ENCODE peak calls at places on chromosomes 5 and 9, in ten cellular contexts. K is coronary artery, X is foreskin fibroblast, F is heart right ventricle, B is sigmoid colon, Q is stomach, Z is left ventricle myocardium inferior, R is epithelial cell of esophagus, M is PC-3, P is tibial artery. E is an unnamed sample.

GRCh38 chr5:34849253-34849652 is 10.3 kb downstream of the TTC23L start:
- DNase-seq in M (peak), R (no peak), Q (no peak), K (no peak), Z (no peak), F (no peak), P (no peak), X (no peak), B (no peak), E (peak)

GRCh38 chr9:111038336-111039202 is at the start of gene LPAR1:
- DNase-seq in K (peak), Z (peak), Q (peak), R (peak), P (peak), M (peak), F (peak), B (peak), X (peak), E (peak)

GRCh38 chr5:140785905-140786686 is at the start of gene PCDHA1:
- DNase-seq in B (no peak), R (no peak), X (no peak), K (no peak), F (no peak), P (no peak), Z (no peak), M (no peak), Q (no peak), E (peak)

GRCh38 chr9:101226161-101226560 is 158.6 kb downstream of the BAAT start:
- DNase-seq in F (no peak), R (no peak), M (no peak), P (no peak), Z (no peak), K (no peak), X (no peak), B (no peak), Q (no peak), E (no peak)

GRCh38 chr5:33166522-33166921 is 274.2 kb upstream of the TARS1 start:
- DNase-seq in X (no peak), F (no peak), B (no peak), Q (no peak), M (no peak), Z (no peak), K (no peak), R (no peak), P (no peak), E (no peak)

GRCh38 chr5:68053202-68053601 is 162.4 kb upstream of the PIK3R1 start:
- DNase-seq in B (no peak), R (peak), Q (no peak), K (no peak), Z (no peak), F (no peak), P (no peak), M (no peak), X (peak), E (peak)

GRCh38 chr5:103402861-103403260 is 144.3 kb downstream of the MACIR start:
- DNase-seq in B (no peak), P (no peak), X (no peak), K (no peak), R (no peak), Q (no peak), F (no peak), M (peak), Z (no peak), E (no peak)

GRCh38 chr9:127788337-127789011 is 2.6 kb downstream of the CDK9 start:
- DNase-seq in F (no peak), X (no peak), Z (no peak), K (no peak), Q (no peak), R (peak), P (no peak), M (no peak), B (no peak), E (no peak)

GRCh38 chr5:112109331-112109993 is 309.6 kb downstream of the EPB41L4A start:
- DNase-seq in R (peak), P (no peak), M (peak), B (peak), Q (peak), X (peak), Z (no peak), F (no peak), K (no peak), E (peak)

GRCh38 chr9:87595605-87596004 is 97.9 kb downstream of the DAPK1 start:
- DNase-seq in F (no peak), R (no peak), Q (peak), K (no peak), X (no peak), M (no peak), B (peak), P (no peak), Z (no peak), E (no peak)

GRCh38 chr5:111394580-111394979 is 117.8 kb downstream of the STARD4 start:
- DNase-seq in F (no peak), Q (no peak), M (peak), P (no peak), X (peak), B (no peak), K (no peak), R (peak), Z (no peak), E (peak)

GRCh38 chr9:5857928-5858327 is 25.0 kb upstream of the ERMP1 start:
- DNase-seq in X (no peak), F (no peak), Q (no peak), Z (no peak), P (no peak), R (no peak), B (no peak), K (no peak), M (no peak), E (no peak)

GRCh38 chr5:177592010-177592834 is at the start of gene TMED9:
- DNase-seq in K (peak), F (peak), Z (peak), X (peak), Q (peak), M (peak), B (peak), R (peak), P (peak), E (peak)

GRCh38 chr9:14258840-14259239 is 55.1 kb downstream of the NFIB start:
- DNase-seq in K (no peak), P (no peak), R (peak), M (peak), F (no peak), Z (no peak), B (no peak), Q (no peak), X (peak), E (peak)

GRCh38 chr9:2291980-2292704 is 277.0 kb downstream of the SMARCA2 start:
- DNase-seq in P (no peak), K (no peak), F (no peak), R (peak), Q (no peak), M (peak), Z (no peak), X (peak), B (no peak), E (peak)

GRCh38 chr5:54835642-54836041 is 149.8 kb downstream of the ESM1 start:
- DNase-seq in B (no peak), Q (no peak), M (peak), F (no peak), R (no peak), P (no peak), X (peak), Z (no peak), K (no peak), E (peak)

GRCh38 chr9:122777935-122778671 is 10.6 kb upstream of the OR5C1 start:
- DNase-seq in Q (no peak), F (no peak), Z (no peak), B (no peak), X (peak), M (peak), P (no peak), K (no peak), R (peak), E (peak)

GRCh38 chr9:26262431-26262830 is 584.2 kb upstream of the TUSC1 start:
- DNase-seq in X (peak), Z (no peak), M (peak), B (no peak), K (no peak), R (no peak), P (no peak), F (no peak), Q (no peak), E (peak)

GRCh38 chr9:93091453-93092081 is 4.5 kb upstream of the CARD19 start:
- DNase-seq in K (peak), B (peak), P (no peak), M (peak), X (peak), R (peak), Z (no peak), F (no peak), Q (no peak), E (peak)

GRCh38 chr5:130541617-130542221 is 623.3 kb downstream of the HINT1 start:
- DNase-seq in X (peak), K (no peak), B (no peak), R (peak), M (peak), Q (no peak), Z (no peak), P (no peak), F (no peak), E (peak)

DNA sequence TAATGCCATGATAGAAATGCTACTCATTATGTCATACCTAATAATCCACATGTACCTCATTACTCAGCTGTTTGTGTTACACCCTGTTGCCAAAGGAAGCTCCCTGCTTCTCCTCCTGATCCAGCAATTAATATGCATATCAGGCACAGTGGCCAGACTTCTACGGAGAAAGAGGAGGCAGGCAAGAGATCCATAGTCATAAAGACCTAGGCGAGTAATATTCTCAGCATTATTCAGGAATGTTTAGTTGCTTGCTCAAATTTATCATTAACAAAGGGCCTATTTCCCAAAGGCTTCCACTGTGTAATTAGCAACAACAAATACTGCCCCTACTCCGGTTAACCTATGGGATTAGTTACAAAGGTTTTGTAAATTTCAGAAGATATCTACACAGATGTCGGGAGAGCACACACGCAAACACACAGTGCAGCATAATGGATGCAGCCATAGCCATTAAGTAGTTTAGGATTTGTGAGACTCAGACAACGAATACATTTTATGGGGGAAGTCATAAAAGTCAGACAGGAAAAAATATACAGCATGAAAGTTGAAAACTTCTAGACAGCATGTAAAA is 192.6 kb downstream of the EFNA5 start:
- DNase-seq in X (no peak), K (no peak), P (no peak), F (no peak), Z (no peak), R (peak), M (no peak), B (no peak), Q (no peak), E (no peak)
- TF ChIP-seq CTCF in X (no peak), K (no peak), P (no peak), F (no peak), Z (no peak), R (no peak), M (no peak), B (no peak), Q (no peak), E (no peak)

GRCh38 chr5:65262590-65263189 is 219.0 kb downstream of the ADAMTS6 start:
- DNase-seq in F (peak), X (peak), M (no peak), Q (no peak), P (no peak), B (no peak), K (no peak), R (peak), Z (no peak), E (peak)
- H3K4me3 ChIP-seq in F (no peak), X (no peak), M (no peak), Q (no peak), P (peak), B (no peak), K (peak), R (no peak), Z (peak), E (no peak)

DNA sequence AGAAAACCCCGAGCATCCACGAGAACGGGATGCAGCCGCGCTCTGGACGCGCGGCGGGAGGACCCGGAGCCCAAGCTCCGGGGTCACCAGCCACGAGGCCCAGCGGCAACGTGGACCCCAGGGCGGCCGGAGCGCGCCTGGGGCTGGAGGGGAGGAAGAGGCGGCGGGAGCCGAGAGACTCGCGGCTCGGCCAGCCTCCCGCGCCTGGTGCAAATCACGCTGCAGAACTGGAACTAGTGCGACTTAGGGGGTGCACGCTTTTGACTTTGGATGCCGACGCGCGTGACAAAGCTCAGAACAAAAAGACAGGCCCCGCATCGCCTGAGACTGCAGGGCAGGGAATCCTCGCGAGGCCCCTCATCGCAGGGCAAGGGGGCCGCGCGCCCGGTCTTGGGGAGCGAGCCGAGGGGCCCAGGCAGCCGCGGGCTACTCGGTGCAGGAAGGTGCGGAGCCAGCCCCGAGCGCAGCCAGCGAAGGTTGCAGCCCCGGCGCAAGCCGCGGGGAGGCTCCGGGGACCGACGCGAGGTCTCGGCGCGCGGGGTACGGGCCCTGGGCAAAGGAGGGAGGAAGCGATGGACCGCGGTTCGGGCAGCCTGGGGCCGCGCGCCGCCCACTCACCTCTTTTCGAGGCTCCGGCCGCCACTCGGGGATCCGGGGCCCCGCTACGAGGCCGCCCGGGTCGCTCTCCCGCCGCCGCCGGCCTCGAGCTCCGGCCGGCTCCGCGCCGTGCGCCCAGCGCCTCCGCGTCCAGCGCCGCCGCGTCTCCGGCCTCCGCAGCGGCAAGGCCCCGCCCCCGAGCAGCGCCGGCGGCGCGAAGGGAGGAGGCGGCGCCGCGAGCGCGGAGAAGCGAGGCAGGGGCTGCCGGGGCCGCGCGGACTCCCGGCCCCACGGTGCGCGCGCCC is at the start of gene GOLM1:
- DNase-seq in M (peak), Q (peak), B (peak), K (no peak), X (peak), F (peak), P (peak), Z (peak), R (peak), E (peak)
- TF ChIP-seq CTCF in M (no peak), Q (peak), B (no peak), K (no peak), X (no peak), F (no peak), P (no peak), Z (no peak), R (no peak), E (no peak)

GRCh38 chr5:143403357-143403606 is 204 bp downstream of the NR3C1 start:
- DNase-seq in K (no peak), Q (no peak), X (no peak), M (no peak), P (no peak), Z (no peak), F (no peak), B (no peak), R (no peak), E (no peak)

GRCh38 chr5:143400541-143401252 is 2.8 kb downstream of the NR3C1 start:
- DNase-seq in X (peak), P (no peak), Z (no peak), F (peak), B (no peak), Q (no peak), R (no peak), K (no peak), M (no peak), E (peak)

GRCh38 chr5:143401253-143401845 is 2.1 kb downstream of the NR3C1 start:
- DNase-seq in Z (no peak), Q (no peak), R (no peak), F (no peak), X (peak), B (no peak), P (no peak), M (no peak), K (no peak), E (peak)

GRCh38 chr5:143402464-143403356 is 776 bp downstream of the NR3C1 start:
- DNase-seq in K (peak), P (peak), Z (peak), M (peak), B (peak), Q (peak), X (peak), F (peak), R (peak), E (peak)

GRCh38 chr5:143401846-143402463 is 1.5 kb downstream of the NR3C1 start:
- DNase-seq in Z (no peak), F (no peak), X (peak), K (no peak), P (no peak), B (no peak), Q (no peak), R (peak), M (peak), E (peak)
- H3K4me3 ChIP-seq in Z (peak), F (peak), X (peak), K (peak), P (peak), B (peak), Q (peak), R (peak), M (peak), E (peak)

GRCh38 chr9:16266648-16267276 is 603.7 kb downstream of the BNC2 start:
- DNase-seq in F (no peak), Z (no peak), K (no peak), B (no peak), R (no peak), X (no peak), P (no peak), Q (no peak), M (peak), E (peak)
- TF ChIP-seq CTCF in F (peak), Z (peak), K (no peak), B (no peak), R (peak), X (peak), P (peak), Q (peak), M (peak), E (peak)

DNA sequence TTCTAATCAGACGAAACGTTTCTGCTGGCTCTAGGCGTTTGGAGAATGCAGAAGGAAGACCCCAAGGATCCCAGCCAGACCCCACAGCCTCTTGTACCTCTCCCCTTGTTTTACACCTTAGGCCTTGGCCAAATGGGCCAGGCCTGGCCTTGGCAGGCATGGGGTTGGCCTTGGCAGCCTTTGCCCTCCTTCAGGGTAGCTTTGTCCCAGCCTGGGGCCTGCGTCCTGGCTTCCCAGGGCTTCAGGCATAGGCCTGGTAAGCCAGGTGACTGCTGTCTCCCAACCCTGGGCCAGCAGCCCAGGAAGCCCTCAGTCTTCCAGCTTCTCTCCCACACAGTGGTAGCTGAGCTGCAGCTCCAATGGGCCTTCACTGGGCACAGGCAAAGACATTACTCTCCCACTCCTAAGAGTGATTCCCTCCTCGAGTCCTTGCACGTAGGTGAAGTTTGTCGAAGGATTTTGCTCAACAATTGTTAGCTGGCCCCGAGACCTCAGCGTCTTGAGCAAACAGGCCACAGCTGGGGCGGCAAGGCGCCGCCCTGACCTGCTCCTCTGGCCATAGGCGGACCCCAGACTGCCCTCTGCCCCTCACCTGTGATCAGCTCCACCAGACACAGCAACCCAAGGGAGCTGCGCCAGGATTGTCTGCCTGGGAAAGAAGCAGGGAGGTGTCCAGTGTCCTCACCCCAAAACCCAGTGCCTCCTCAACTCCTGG is 1.1 kb upstream of the PITX1 start:
- DNase-seq in B (no peak), X (no peak), Q (no peak), M (peak), P (no peak), Z (no peak), K (no peak), R (no peak), F (no peak), E (no peak)
- H3K4me3 ChIP-seq in B (no peak), X (peak), Q (peak), M (peak), P (peak), Z (no peak), K (no peak), R (peak), F (no peak), E (no peak)

GRCh38 chr9:102966999-102967398 is 28.1 kb upstream of the CYLC2 start:
- DNase-seq in X (no peak), Q (no peak), K (no peak), P (no peak), F (no peak), R (no peak), B (no peak), M (no peak), Z (no peak), E (no peak)
- TF ChIP-seq CTCF in X (no peak), Q (no peak), K (no peak), P (no peak), F (no peak), R (no peak), B (no peak), M (no peak), Z (no peak), E (no peak)

E was measured in fibroblast of mammary gland.